ENCODE peak calls at places on chromosome 5, in nine cellular contexts. S, O, W, F, Q, D, E, T and B are unnamed samples. For H3K4me1, the result is how much of the 10 kb centered on the place peaks cover.

GRCh38 chr5:9283473-9283872 is 262.4 kb downstream of the SEMA5A start:
- DNase-seq in S (no peak), O (no peak), W (no peak), F (no peak), Q (no peak), D (no peak), E (no peak), T (no peak), B (no peak)

GRCh38 chr5:11494340-11494739 is 409.9 kb downstream of the CTNND2 start:
- DNase-seq in S (no peak), O (no peak), W (no peak), F (no peak), Q (no peak), D (no peak), E (no peak), T (no peak), B (no peak)

GRCh38 chr5:112554089-112554977 is 135.3 kb upstream of the EPB41L4A start:
- DNase-seq in S (peak), O (no peak), W (no peak), F (peak), Q (no peak), D (no peak), E (no peak), T (no peak), B (no peak)

GRCh38 chr5:57779383-57780223 is 297.0 kb upstream of the ACTBL2 start:
- DNase-seq in S (no peak), O (peak), W (no peak), F (peak), Q (peak), D (peak), E (no peak), T (peak), B (no peak)

GRCh38 chr5:132053483-132053882 is 7.0 kb upstream of the IL3 start:
- DNase-seq in S (no peak), O (no peak), W (no peak), F (no peak), Q (no peak), D (no peak), E (no peak), T (no peak), B (no peak)

GRCh38 chr5:155772009-155772662 is 554.8 kb upstream of the SGCD start:
- DNase-seq in S (no peak), O (no peak), W (no peak), F (no peak), Q (no peak), D (no peak), E (no peak), T (no peak), B (no peak)

GRCh38 chr5:111463304-111463703 is 49.0 kb downstream of the STARD4 start:
- DNase-seq in S (no peak), O (no peak), W (no peak), F (no peak), Q (no peak), D (no peak), E (no peak), T (no peak), B (no peak)

GRCh38 chr5:14593326-14594036 is 11.9 kb downstream of the OTULINL start:
- DNase-seq in S (no peak), O (no peak), W (no peak), F (no peak), Q (no peak), D (peak), E (no peak), T (no peak), B (no peak)

GRCh38 chr5:37631939-37632338 is 207.9 kb downstream of the GDNF start:
- DNase-seq in S (no peak), O (no peak), W (no peak), F (no peak), Q (no peak), D (peak), E (no peak), T (no peak), B (no peak)

GRCh38 chr5:119379929-119380328 is 24.1 kb downstream of the TNFAIP8 start:
- DNase-seq in S (no peak), O (no peak), W (no peak), F (no peak), Q (no peak), D (no peak), E (no peak), T (no peak), B (no peak)

GRCh38 chr5:173114536-173114935 is 29.8 kb upstream of the BNIP1 start:
- DNase-seq in S (no peak), O (no peak), W (no peak), F (no peak), Q (no peak), D (no peak), E (no peak), T (no peak), B (no peak)

GRCh38 chr5:173123416-173123815 is 20.9 kb upstream of the BNIP1 start:
- DNase-seq in S (no peak), O (peak), W (no peak), F (peak), Q (no peak), D (peak), E (no peak), T (no peak), B (no peak)

DNA sequence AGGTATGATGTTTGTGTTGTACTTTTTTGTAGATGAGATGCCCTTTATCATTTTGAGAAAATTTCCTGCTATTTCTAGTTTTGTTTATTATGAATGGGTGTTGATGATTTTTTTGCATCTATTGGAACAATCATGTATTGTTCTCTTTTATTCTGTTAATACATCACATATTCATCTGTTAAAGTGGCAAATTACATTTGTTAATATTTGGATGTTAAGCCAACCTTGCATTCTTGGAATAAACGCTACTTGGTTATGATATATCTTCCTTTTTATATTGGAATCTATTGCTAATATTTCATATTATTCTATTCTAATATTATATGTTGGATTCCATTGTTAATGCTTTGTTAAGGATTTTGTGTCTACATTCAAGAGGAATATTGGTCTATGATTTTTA is 24.6 kb upstream of the BNIP1 start:
- DNase-seq in S (no peak), O (no peak), W (no peak), F (no peak), Q (no peak), D (no peak), E (no peak), T (no peak), B (no peak)
- H3K27ac ChIP-seq in S (no peak), O (no peak), W (no peak), F (no peak), Q (no peak), D (no peak), E (no peak), T (no peak), B (no peak)

GRCh38 chr5:73626814-73627313 is 868 bp downstream of the ARHGEF28 start:
- DNase-seq in S (no peak), O (no peak), W (no peak), F (no peak), Q (no peak), D (no peak), E (no peak), T (no peak), B (no peak)

GRCh38 chr5:73624888-73625287 is 1.1 kb upstream of the ARHGEF28 start:
- DNase-seq in S (no peak), O (no peak), W (no peak), F (no peak), Q (no peak), D (no peak), E (no peak), T (peak), B (no peak)

GRCh38 chr5:73623929-73624404 is 2.0 kb upstream of the ARHGEF28 start:
- DNase-seq in S (no peak), O (peak), W (no peak), F (peak), Q (no peak), D (no peak), E (no peak), T (no peak), B (no peak)

GRCh38 chr5:73625905-73626811 is at the start of gene ARHGEF28:
- DNase-seq in S (peak), O (peak), W (peak), F (peak), Q (peak), D (peak), E (peak), T (peak), B (peak)

GRCh38 chr5:73625314-73625904 is 587 bp upstream of the ARHGEF28 start:
- DNase-seq in S (peak), O (no peak), W (no peak), F (no peak), Q (no peak), D (peak), E (no peak), T (no peak), B (peak)
- H3K4me1 ChIP-seq in S (under half), O (half or more), W (under half), F (under half), Q (under half), D (under half), E (under half), T (under half), B (under half)

GRCh38 chr5:134438268-134438622 is 26.6 kb upstream of the CDKN2AIPNL start:
- DNase-seq in S (no peak), O (no peak), W (no peak), F (peak), Q (no peak), D (peak), E (no peak), T (no peak), B (no peak)

GRCh38 chr5:134437340-134438267 is 25.9 kb upstream of the CDKN2AIPNL start:
- DNase-seq in S (no peak), O (no peak), W (no peak), F (no peak), Q (no peak), D (peak), E (no peak), T (no peak), B (no peak)

GRCh38 chr5:134435525-134435924 is 23.8 kb upstream of the CDKN2AIPNL start:
- DNase-seq in S (no peak), O (no peak), W (no peak), F (no peak), Q (no peak), D (peak), E (no peak), T (no peak), B (no peak)

GRCh38 chr5:134438641-134439621 is 27.2 kb upstream of the CDKN2AIPNL start:
- DNase-seq in S (peak), O (peak), W (peak), F (peak), Q (peak), D (peak), E (peak), T (peak), B (peak)

DNA sequence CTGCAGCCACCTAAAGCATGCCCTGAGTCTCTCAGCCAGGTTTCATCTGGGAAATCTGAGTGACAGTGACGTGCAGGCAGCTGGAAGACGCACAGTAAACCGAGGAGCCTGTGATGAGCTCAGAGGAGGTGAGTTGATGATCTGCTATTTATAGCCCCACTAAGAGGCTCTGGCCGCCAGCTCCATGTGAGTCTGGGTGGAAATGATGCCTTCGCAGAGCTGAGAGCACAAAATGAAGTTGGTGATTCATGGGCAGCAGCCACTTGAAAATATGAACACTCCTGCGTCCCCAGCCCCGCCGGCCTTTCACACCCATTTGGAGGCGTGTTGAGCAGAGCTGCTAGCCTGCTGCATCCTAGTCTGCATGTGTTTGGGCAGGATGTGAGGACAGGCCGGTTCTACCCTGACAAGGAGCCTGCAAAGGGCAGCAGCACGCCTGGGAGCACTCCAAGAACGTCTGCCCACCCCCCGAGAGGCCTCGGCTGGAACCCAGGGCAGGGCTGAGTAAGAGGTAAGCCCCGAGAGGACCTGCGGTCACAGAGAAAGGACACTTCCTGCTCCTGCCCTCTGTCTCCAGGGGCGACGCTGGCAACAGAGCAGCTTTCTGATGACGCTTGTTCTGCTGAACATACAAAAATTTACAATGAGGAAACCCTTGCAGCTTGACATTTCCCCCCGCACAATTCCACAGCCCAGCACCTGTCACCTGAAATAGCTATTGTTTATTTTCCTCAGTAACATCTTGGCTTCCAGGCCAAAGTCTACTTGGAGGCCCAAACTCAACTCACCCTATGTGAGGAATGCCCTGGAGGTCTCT is 25.1 kb upstream of the CDKN2AIPNL start:
- DNase-seq in S (peak), O (peak), W (peak), F (peak), Q (peak), D (peak), E (peak), T (no peak), B (peak)
- TF ChIP-seq POLR2A in S (no peak), O (no peak), W (no peak), F (no peak), Q (no peak), D (peak), E (peak), T (no peak), B (no peak)

DNA sequence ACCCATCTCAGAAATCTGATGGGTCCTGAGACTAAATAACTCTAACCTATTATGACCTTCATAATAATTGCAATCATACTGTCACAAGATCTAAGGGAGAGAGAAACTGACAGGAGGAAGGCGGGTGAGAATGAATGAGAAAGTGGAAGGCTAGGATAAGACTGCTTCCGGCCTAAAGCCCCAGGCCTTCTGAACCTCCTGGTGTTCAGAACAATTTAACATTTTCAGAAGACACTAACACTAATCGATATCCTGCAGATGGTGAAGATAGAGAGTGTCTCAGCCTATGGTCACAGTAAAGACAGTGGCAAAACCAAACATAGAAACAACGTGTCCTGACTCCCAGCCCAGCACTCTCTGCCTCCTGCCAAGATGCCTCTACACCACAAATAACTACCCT is 1.2 kb downstream of the RPS14 start:
- DNase-seq in S (no peak), O (no peak), W (no peak), F (peak), Q (no peak), D (no peak), E (no peak), T (no peak), B (no peak)
- H3K27ac ChIP-seq in S (no peak), O (peak), W (peak), F (no peak), Q (peak), D (peak), E (peak), T (peak), B (peak)

DNA sequence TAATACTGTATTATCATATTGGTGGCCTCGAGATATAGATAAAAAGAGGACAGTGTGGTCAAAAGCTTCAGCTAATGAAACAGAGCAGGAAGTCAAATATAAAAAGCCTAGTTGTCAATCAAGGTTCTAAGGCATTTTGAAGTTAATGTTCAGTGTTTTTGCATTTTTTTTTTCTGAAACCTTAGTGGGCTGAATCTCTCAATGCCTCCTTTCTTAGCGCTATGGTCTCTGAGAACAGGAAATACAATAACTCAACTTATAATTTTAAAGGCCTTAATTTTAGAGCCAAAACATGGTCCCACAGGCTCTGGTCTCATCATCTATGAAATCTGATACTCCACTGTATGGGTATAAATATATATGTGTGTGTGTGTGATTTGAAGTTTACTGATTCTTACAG is 63.3 kb upstream of the DPYSL3 start:
- DNase-seq in S (no peak), O (no peak), W (no peak), F (no peak), Q (no peak), D (no peak), E (no peak), T (no peak), B (no peak)
- H3K4me1 ChIP-seq in S (under half), O (under half), W (under half), F (under half), Q (under half), D (under half), E (under half), T (under half), B (under half)

DNA sequence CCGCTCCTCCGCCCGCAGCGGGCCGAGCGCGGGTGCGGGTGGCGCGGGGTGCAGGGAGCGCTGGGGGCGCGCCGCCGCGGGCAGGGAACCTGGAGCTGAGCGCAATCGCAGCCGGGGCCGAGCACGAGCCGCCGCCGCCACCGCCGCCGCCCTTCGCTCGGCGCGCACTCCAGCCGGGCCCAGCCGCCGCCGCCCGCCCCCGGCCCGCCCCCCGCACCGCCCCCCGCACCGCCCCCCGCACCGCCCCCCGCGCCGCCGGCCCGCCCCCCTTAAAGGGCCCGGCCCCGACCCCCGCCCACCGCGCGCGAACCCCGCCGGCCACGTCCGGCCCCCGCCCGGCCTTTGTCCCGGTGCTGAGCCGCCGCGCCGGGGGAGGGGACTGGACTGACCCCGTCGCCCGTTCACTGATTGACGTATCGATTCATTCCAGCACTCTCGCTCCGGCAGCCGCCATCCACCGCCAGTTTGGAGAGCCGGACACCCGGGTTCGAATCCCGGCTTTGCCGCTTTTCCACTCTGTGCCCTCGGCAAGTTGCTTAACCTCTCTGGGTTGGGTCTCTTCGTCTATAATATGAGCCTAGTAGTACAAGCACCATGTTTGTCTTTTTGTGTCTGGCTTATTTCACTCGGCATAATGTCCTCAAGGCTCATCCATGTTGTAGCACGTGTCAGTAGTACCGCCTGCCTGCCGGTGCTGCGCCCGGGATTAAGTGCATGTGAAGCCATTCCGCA is at the start of gene SH3PXD2B:
- DNase-seq in S (peak), O (peak), W (peak), F (peak), Q (peak), D (no peak), E (peak), T (peak), B (no peak)
- TF ChIP-seq POLR2A in S (no peak), O (no peak), W (no peak), F (peak), Q (peak), D (peak), E (no peak), T (peak), B (no peak)

GRCh38 chr5:159123700-159124099 is 24.0 kb upstream of the EBF1 start:
- DNase-seq in S (no peak), O (no peak), W (no peak), F (no peak), Q (no peak), D (no peak), E (no peak), T (no peak), B (no peak)

GRCh38 chr5:159133041-159133741 is 33.5 kb upstream of the EBF1 start:
- DNase-seq in S (no peak), O (peak), W (no peak), F (peak), Q (peak), D (peak), E (no peak), T (peak), B (no peak)

GRCh38 chr5:159123189-159123588 is 23.5 kb upstream of the EBF1 start:
- DNase-seq in S (no peak), O (no peak), W (no peak), F (no peak), Q (no peak), D (no peak), E (no peak), T (no peak), B (no peak)

GRCh38 chr5:159132429-159133040 is 32.8 kb upstream of the EBF1 start:
- DNase-seq in S (no peak), O (no peak), W (no peak), F (no peak), Q (no peak), D (no peak), E (no peak), T (no peak), B (no peak)

GRCh38 chr5:159128070-159128507 is 28.4 kb upstream of the EBF1 start:
- DNase-seq in S (no peak), O (no peak), W (no peak), F (no peak), Q (no peak), D (no peak), E (no peak), T (no peak), B (no peak)
- H3K27ac ChIP-seq in S (no peak), O (no peak), W (no peak), F (no peak), Q (no peak), D (no peak), E (no peak), T (no peak), B (no peak)